ENCODE peak calls at places on chromosomes 2 and 18, in five cellular contexts. V is CD8-positive, alpha-beta T cell; G is mesendoderm; K is RWPE2; Q is heart left ventricle. A is an unnamed sample. For H3K4me1, the result is how much of the 10 kb centered on the place peaks cover.

GRCh38 chr2:25481381-25482310 is 139.9 kb upstream of the DNMT3A start:
- DNase-seq in V (no peak), G (no peak), K (no peak), Q (no peak), A (peak)

GRCh38 chr2:218011641-218012040 is 8.8 kb upstream of the TNS1 start:
- DNase-seq in V (no peak), G (no peak), K (no peak), Q (no peak), A (no peak)

GRCh38 chr2:158988501-158988900 is 20.1 kb downstream of the TANC1 start:
- DNase-seq in V (no peak), G (peak), K (no peak), Q (no peak), A (no peak)

GRCh38 chr2:189698020-189698887 is 23.8 kb downstream of the ANKAR start:
- DNase-seq in V (peak), G (peak), K (no peak), Q (no peak), A (peak)

GRCh38 chr2:193446967-193447366 is 1252.2 kb upstream of the TMEFF2 start:
- DNase-seq in V (no peak), G (no peak), K (no peak), Q (no peak), A (no peak)

GRCh38 chr2:3356799-3357198 is 20.8 kb downstream of the EIPR1 start:
- DNase-seq in V (no peak), G (no peak), K (no peak), Q (no peak), A (no peak)

GRCh38 chr2:189408294-189408693 is 33.0 kb upstream of the WDR75 start:
- DNase-seq in V (no peak), G (no peak), K (no peak), Q (no peak), A (no peak)

GRCh38 chr2:174787485-174788205 is 23.4 kb upstream of the CHRNA1 start:
- DNase-seq in V (no peak), G (peak), K (no peak), Q (no peak), A (peak)

GRCh38 chr2:30150786-30151185 is 4.0 kb downstream of the YPEL5 start:
- DNase-seq in V (no peak), G (no peak), K (no peak), Q (no peak), A (no peak)

GRCh38 chr2:44564752-44565151 is 203.0 kb downstream of the CAMKMT start:
- DNase-seq in V (no peak), G (no peak), K (no peak), Q (no peak), A (no peak)

GRCh38 chr2:67076265-67076664 is 320.9 kb upstream of the ETAA1 start:
- DNase-seq in V (no peak), G (no peak), K (no peak), Q (no peak), A (no peak)

GRCh38 chr2:15997728-15998280 is 57.5 kb downstream of the MYCN start:
- DNase-seq in V (no peak), G (no peak), K (no peak), Q (no peak), A (no peak)

GRCh38 chr18:44887227-44887631 is 206.5 kb downstream of the SETBP1 start:
- DNase-seq in V (no peak), G (peak), K (no peak), Q (no peak), A (no peak)

GRCh38 chr18:9708057-9708881 is at the start of gene RAB31:
- DNase-seq in V (no peak), G (peak), K (no peak), Q (peak), A (peak)

GRCh38 chr2:135657806-135658582 is 83.7 kb upstream of the UBXN4 start:
- DNase-seq in V (peak), G (no peak), K (no peak), Q (no peak), A (no peak)

GRCh38 chr18:51196811-51197660 is 445 bp downstream of the MEX3C start:
- DNase-seq in V (peak), G (peak), K (no peak), Q (peak), A (peak)

GRCh38 chr2:126776255-126776654 is 120.3 kb downstream of the GYPC start:
- DNase-seq in V (no peak), G (no peak), K (no peak), Q (peak), A (no peak)

GRCh38 chr2:29528371-29528770 is 393.0 kb downstream of the ALK start:
- DNase-seq in V (no peak), G (no peak), K (no peak), Q (no peak), A (no peak)

GRCh38 chr2:14257801-14258507 is 374.6 kb upstream of the LRATD1 start:
- DNase-seq in V (no peak), G (no peak), K (no peak), Q (no peak), A (no peak)

GRCh38 chr18:44777429-44778192 is 96.9 kb downstream of the SETBP1 start:
- DNase-seq in V (no peak), G (no peak), K (no peak), Q (no peak), A (no peak)

GRCh38 chr2:39379643-39380524 is 57.2 kb downstream of the MAP4K3 start:
- DNase-seq in V (no peak), G (no peak), K (no peak), Q (no peak), A (peak)

GRCh38 chr2:42142476-42143184 is 26.5 kb upstream of the EML4 start:
- DNase-seq in V (no peak), G (no peak), K (no peak), Q (no peak), A (peak)

GRCh38 chr2:118989481-118989880 is 47.5 kb downstream of the MARCO start:
- DNase-seq in V (no peak), G (no peak), K (peak), Q (no peak), A (no peak)

GRCh38 chr2:98805412-98806265 is 74.7 kb upstream of the MGAT4A start:
- DNase-seq in V (no peak), G (peak), K (no peak), Q (no peak), A (peak)

GRCh38 chr2:215031330-215031729 is 107.1 kb downstream of the ABCA12 start:
- DNase-seq in V (no peak), G (no peak), K (no peak), Q (no peak), A (no peak)

GRCh38 chr2:159214325-159214865 is 72.1 kb downstream of the WDSUB1 start:
- DNase-seq in V (no peak), G (no peak), K (no peak), Q (no peak), A (no peak)

GRCh38 chr2:241330616-241330981 is 14.9 kb downstream of the SEPTIN2 start:
- DNase-seq in V (no peak), G (no peak), K (no peak), Q (no peak), A (no peak)

GRCh38 chr2:117056376-117056748 is 758.1 kb upstream of the DDX18 start:
- DNase-seq in V (no peak), G (peak), K (no peak), Q (no peak), A (no peak)

GRCh38 chr2:7732497-7732896 is 815.3 kb downstream of the RNF144A start:
- DNase-seq in V (no peak), G (no peak), K (no peak), Q (no peak), A (no peak)

GRCh38 chr2:231991664-231992063 is 30.2 kb downstream of the DIS3L2 start:
- DNase-seq in V (no peak), G (peak), K (no peak), Q (no peak), A (no peak)

GRCh38 chr2:238709961-238710360 is 137.9 kb upstream of the TWIST2 start:
- DNase-seq in V (no peak), G (no peak), K (no peak), Q (no peak), A (peak)

GRCh38 chr18:13680612-13681011 is 45.7 kb downstream of the FAM210A start:
- DNase-seq in V (no peak), G (peak), K (no peak), Q (no peak), A (no peak)

GRCh38 chr2:241320394-241320793 is 4.7 kb downstream of the SEPTIN2 start:
- DNase-seq in V (no peak), G (no peak), K (no peak), Q (no peak), A (no peak)

GRCh38 chr2:43018179-43019024 is 208.0 kb downstream of the ZFP36L2 start:
- DNase-seq in V (no peak), G (no peak), K (no peak), Q (peak), A (peak)

GRCh38 chr2:96537734-96538486 is 1.4 kb downstream of the ARID5A start:
- DNase-seq in V (peak), G (peak), K (no peak), Q (no peak), A (no peak)

GRCh38 chr2:190976521-190976920 is 37.5 kb downstream of the STAT1 start:
- DNase-seq in V (no peak), G (no peak), K (no peak), Q (no peak), A (no peak)

GRCh38 chr2:202545931-202546330 is 88.8 kb upstream of the FAM117B start:
- DNase-seq in V (no peak), G (no peak), K (no peak), Q (no peak), A (no peak)

GRCh38 chr2:202545523-202545922 is 89.2 kb upstream of the FAM117B start:
- DNase-seq in V (no peak), G (no peak), K (no peak), Q (no peak), A (no peak)

DNA sequence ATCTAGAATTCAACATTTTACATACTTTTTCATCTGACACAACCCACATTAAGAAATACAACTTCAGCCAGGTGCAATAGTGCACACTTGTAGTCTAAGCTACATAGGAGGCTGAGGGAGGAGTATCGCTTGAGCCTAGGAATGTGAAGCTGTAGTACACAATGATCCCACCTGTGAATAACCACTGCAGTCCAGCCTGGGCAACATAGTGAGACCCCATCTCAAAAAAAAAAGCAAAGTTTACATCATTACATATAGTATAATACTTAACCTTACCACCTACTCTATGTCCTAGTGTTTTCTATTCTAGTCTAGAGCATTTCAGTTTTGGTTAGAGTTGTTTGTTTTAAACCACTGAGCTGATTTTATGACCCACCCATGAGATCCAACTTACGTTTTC is 86.5 kb upstream of the FAM117B start:
- DNase-seq in V (no peak), G (no peak), K (no peak), Q (no peak), A (no peak)
- H3K4me1 ChIP-seq in V (under half), G (under half), K (under half), Q (under half), A (under half)

GRCh38 chr2:195390686-195391085 is 266.3 kb upstream of the SLC39A10 start:
- DNase-seq in V (no peak), G (no peak), K (no peak), Q (no peak), A (no peak)

GRCh38 chr2:195392446-195393336 is 264.3 kb upstream of the SLC39A10 start:
- DNase-seq in V (no peak), G (no peak), K (no peak), Q (no peak), A (no peak)

GRCh38 chr2:195382186-195382585 is 274.8 kb upstream of the SLC39A10 start:
- DNase-seq in V (peak), G (no peak), K (no peak), Q (no peak), A (no peak)

GRCh38 chr2:195388024-195388423 is 269.0 kb upstream of the SLC39A10 start:
- DNase-seq in V (no peak), G (no peak), K (no peak), Q (no peak), A (no peak)
- H3K4me1 ChIP-seq in V (under half), G (under half), K (under half), Q (under half), A (under half)

GRCh38 chr2:227388537-227389011 is 825 bp upstream of the SCYGR1 start:
- DNase-seq in V (no peak), G (no peak), K (no peak), Q (no peak), A (peak)

GRCh38 chr2:227389231-227389630 is 1.5 kb upstream of the SCYGR1 start:
- DNase-seq in V (no peak), G (no peak), K (no peak), Q (no peak), A (no peak)

GRCh38 chr2:227389661-227390060 is 1.9 kb upstream of the SCYGR1 start:
- DNase-seq in V (no peak), G (no peak), K (no peak), Q (no peak), A (no peak)

GRCh38 chr2:227383687-227384086 is 4.1 kb downstream of the SCYGR1 start:
- DNase-seq in V (no peak), G (no peak), K (no peak), Q (no peak), A (no peak)

DNA sequence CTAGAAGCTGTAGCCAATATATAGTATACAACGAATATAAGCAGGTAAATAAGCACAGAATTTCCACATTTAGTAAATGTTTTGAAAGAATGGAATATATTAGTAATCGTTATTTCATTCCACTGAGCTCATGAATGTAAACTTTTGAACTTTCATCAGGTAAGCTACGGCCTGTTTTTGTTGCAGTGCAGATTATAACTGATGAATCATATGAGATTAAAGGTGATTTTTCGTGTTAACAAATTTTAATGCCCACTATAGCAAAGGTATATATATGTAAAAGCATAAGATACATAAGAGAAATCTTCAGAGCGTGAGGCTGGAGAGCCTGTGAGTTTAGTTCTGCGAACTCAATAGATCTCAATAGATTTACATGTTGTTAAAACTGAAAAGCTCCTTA is 1.1 kb downstream of the SCYGR1 start:
- DNase-seq in V (no peak), G (no peak), K (no peak), Q (no peak), A (no peak)
- H3K4me1 ChIP-seq in V (under half), G (under half), K (under half), Q (under half), A (under half)

GRCh38 chr2:33552758-33553461 is 46.2 kb downstream of the FAM98A start:
- DNase-seq in V (no peak), G (no peak), K (no peak), Q (no peak), A (no peak)
- H3K4me1 ChIP-seq in V (under half), G (under half), K (under half), Q (under half), A (under half)

GRCh38 chr2:196174424-196174823 is 3.0 kb upstream of the STK17B start:
- DNase-seq in V (peak), G (no peak), K (no peak), Q (no peak), A (no peak)
- H3K4me1 ChIP-seq in V (half or more), G (under half), K (under half), Q (under half), A (under half)

GRCh38 chr2:120176526-120176925 is 46.7 kb downstream of the TMEM185B start:
- DNase-seq in V (no peak), G (no peak), K (no peak), Q (no peak), A (no peak)

GRCh38 chr2:120177011-120177621 is 46.1 kb downstream of the TMEM185B start:
- DNase-seq in V (peak), G (peak), K (peak), Q (peak), A (no peak)

GRCh38 chr2:120180066-120180465 is 43.1 kb downstream of the TMEM185B start:
- DNase-seq in V (no peak), G (peak), K (no peak), Q (no peak), A (no peak)

GRCh38 chr2:120175000-120175581 is 48.1 kb downstream of the TMEM185B start:
- DNase-seq in V (no peak), G (peak), K (no peak), Q (no peak), A (peak)

DNA sequence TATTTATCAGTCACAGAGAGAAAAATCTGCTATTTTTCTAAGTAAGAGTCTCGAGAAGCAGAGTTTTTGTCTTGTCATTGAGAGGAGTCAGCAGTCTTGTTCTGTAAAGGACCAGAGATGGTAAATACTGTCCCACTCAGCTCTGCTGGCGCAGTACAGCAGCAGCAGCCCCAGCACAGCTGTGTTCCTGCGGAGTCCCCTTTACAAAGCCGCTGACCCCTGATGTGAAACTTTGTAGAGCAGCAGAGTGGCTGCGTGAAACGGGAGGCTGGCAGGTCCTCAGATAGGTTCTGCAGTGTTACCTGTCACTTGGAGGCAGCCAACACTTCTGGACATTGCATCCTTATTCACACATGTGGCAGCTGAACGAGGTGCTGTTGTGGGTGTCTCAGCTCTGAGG is 45.2 kb downstream of the TMEM185B start:
- DNase-seq in V (no peak), G (no peak), K (no peak), Q (no peak), A (no peak)
- H3K4me1 ChIP-seq in V (half or more), G (under half), K (under half), Q (under half), A (under half)

GRCh38 chr2:233410191-233410760 is 56.0 kb downstream of the DGKD start:
- DNase-seq in V (no peak), G (peak), K (no peak), Q (no peak), A (no peak)
- H3K4me1 ChIP-seq in V (half or more), G (under half), K (under half), Q (under half), A (under half)

GRCh38 chr18:74980669-74981068 is 228.3 kb downstream of the PTGR3 start:
- DNase-seq in V (no peak), G (no peak), K (no peak), Q (no peak), A (no peak)
- H3K4me1 ChIP-seq in V (under half), G (under half), K (under half), Q (under half), A (under half)

DNA sequence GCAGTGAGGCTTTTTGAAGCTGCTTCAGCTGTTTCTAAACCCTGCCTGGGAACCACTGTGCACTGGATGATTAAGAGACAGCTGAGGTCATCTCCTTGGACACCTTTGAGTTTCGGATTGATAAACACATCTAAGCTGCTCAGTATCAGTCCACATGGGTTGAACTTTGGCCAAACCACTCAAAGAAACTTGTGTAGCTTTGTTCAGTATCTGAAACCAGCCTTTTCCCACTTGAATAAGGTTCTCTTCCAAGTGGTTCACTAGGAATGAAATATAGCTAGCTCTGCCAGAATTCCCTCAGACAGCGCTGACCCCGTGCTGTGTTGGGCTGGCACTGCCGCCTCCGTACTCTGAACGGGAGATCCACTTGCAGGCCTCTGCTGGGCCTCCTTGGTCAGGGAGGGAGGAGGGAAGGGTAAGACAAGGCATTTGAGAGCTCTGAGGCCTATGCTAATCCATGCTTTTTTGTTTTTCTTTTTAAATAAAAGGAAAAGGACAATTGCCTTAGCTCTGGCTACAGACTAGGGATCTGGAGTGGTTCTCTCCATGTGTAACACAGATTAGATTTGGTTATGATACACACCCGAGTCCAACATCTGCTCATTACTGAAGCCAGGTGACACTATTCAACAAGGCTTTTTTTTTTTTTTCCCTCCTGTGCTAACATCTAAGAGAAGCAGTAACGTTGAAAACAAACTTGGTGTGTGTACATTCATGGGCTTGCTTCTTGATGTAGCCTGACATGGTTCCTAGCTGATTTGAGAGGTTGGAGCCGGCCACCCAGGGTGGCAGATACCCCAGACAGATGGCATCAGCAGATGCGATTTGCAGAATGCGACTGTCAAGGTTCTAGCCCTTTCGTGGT is 67.7 kb downstream of the NCK2 start:
- DNase-seq in V (no peak), G (no peak), K (no peak), Q (no peak), A (peak)
- H3K4me1 ChIP-seq in V (half or more), G (under half), K (under half), Q (under half), A (under half)